ENCODE peak calls at places on chromosomes 6 and 20, in seven cellular contexts. V is GM06990; W is uterus; F is PC-3; G is activated CD8-positive, alpha-beta T cell treated with anti-CD3 and anti-CD28 coated beads for 36 hours; O is psoas muscle; M is neural crest cell. L is an unnamed sample.

GRCh38 chr20:45039470-45039811 is 61.5 kb downstream of the KCNS1 start:
- DNase-seq in V (no peak), W (no peak), F (no peak), G (no peak), O (no peak), M (no peak), L (no peak)

GRCh38 chr6:144908004-144908403 is 622.9 kb downstream of the UTRN start:
- DNase-seq in V (no peak), W (no peak), F (peak; percentile 22), G (no peak), O (no peak), M (no peak), L (no peak)

GRCh38 chr6:37702314-37702713 is 4.6 kb upstream of the MDGA1 start:
- DNase-seq in V (no peak), W (no peak), F (no peak), G (peak; percentile 32), O (no peak), M (no peak), L (no peak)

GRCh38 chr6:6519028-6519427 is 69.5 kb upstream of the LY86 start:
- DNase-seq in V (no peak), W (no peak), F (no peak), G (no peak), O (no peak), M (no peak), L (no peak)

GRCh38 chr6:115415378-115415777 is 645.3 kb downstream of the FRK start:
- DNase-seq in V (no peak), W (no peak), F (no peak), G (no peak), O (no peak), M (no peak), L (no peak)

GRCh38 chr6:156589281-156589680 is 187.9 kb upstream of the ARID1B start:
- DNase-seq in V (no peak), W (no peak), F (no peak), G (no peak), O (no peak), M (no peak), L (no peak)

GRCh38 chr6:53043626-53044025 is 21.6 kb upstream of the FBXO9 start:
- DNase-seq in V (no peak), W (no peak), F (peak; percentile 74), G (no peak), O (no peak), M (no peak), L (no peak)

GRCh38 chr6:147195987-147196386 is 8.2 kb upstream of the STXBP5 start:
- DNase-seq in V (no peak), W (no peak), F (no peak), G (no peak), O (no peak), M (no peak), L (no peak)

GRCh38 chr6:140653985-140654384 is 1279.5 kb upstream of the CITED2 start:
- DNase-seq in V (no peak), W (no peak), F (no peak), G (no peak), O (no peak), M (no peak), L (no peak)

GRCh38 chr6:148343383-148343782 is 745 bp downstream of the SASH1 start:
- DNase-seq in V (no peak), W (no peak), F (peak; percentile 49), G (no peak), O (no peak), M (no peak), L (no peak)

GRCh38 chr6:122730775-122731386 is 48.6 kb upstream of the FABP7 start:
- DNase-seq in V (no peak), W (no peak), F (peak; percentile 44), G (no peak), O (no peak), M (peak; percentile 17), L (no peak)

GRCh38 chr6:122722746-122723145 is 56.8 kb upstream of the FABP7 start:
- DNase-seq in V (no peak), W (no peak), F (no peak), G (no peak), O (no peak), M (no peak), L (no peak)

GRCh38 chr6:122730334-122730733 is 49.2 kb upstream of the FABP7 start:
- DNase-seq in V (no peak), W (no peak), F (no peak), G (no peak), O (no peak), M (no peak), L (no peak)

GRCh38 chr6:122726649-122727048 is 52.9 kb upstream of the FABP7 start:
- DNase-seq in V (no peak), W (no peak), F (peak; percentile 47), G (no peak), O (no peak), M (no peak), L (no peak)
- TF ChIP-seq CTCF in V (peak; percentile 67), W (no peak), F (peak; percentile 65), G (peak; percentile 41), O (peak; percentile 33), M (peak; percentile 65), L (peak; percentile 51)

DNA sequence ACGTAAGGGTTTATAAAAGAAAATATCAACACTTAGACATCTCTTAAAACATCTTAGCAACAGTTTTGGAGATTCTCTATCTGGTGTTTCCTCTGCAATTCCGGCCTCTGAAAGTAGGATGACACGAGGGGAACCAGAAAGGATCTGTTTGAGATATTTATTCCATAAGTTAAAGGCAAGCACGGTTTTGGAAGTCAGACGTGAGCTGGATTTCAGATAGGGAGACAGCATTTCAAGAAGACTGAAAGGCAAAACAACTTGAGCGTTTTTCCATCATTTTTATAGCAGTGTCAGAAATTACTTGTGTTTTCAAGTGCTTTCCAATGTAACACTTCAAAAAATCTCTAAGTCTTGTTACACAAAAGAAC is 52.9 kb upstream of the BTN3A2 start:
- DNase-seq in V (no peak), W (no peak), F (peak; percentile 18), G (no peak), O (no peak), M (no peak), L (no peak)
- TF ChIP-seq CTCF in V (no peak), W (no peak), F (no peak), G (no peak), O (no peak), M (no peak), L (no peak)

GRCh38 chr20:32578840-32579239 is 6.3 kb downstream of the NOL4L start:
- DNase-seq in V (no peak), W (no peak), F (no peak), G (no peak), O (no peak), M (no peak), L (no peak)

GRCh38 chr20:32576560-32576959 is 8.6 kb downstream of the NOL4L start:
- DNase-seq in V (no peak), W (no peak), F (no peak), G (no peak), O (no peak), M (no peak), L (no peak)

GRCh38 chr20:32577657-32578056 is 7.5 kb downstream of the NOL4L start:
- DNase-seq in V (no peak), W (no peak), F (no peak), G (no peak), O (no peak), M (no peak), L (no peak)

GRCh38 chr20:32575805-32576204 is 9.3 kb downstream of the NOL4L start:
- DNase-seq in V (no peak), W (no peak), F (no peak), G (no peak), O (no peak), M (no peak), L (no peak)

DNA sequence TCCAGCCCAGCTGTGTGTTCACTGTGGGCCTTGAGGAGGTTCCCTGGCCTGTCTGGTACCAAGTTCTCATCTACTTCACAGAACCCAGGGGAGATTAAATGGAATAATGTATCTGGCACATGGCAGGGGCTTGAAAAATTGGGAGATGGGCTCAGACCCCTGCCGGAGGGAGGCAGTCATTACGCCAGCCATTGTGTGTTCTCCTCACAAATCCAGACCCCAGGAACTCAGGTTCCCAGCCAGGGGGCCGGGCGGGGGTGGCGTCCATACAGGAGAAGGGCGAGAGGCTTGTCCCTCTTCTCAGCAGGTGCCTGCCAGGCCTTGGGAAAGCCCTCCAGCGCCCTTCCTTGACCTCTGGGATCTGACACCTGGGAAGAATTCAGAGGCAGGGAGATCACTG is 8.1 kb downstream of the NOL4L start:
- DNase-seq in V (no peak), W (no peak), F (no peak), G (no peak), O (no peak), M (no peak), L (no peak)
- TF ChIP-seq CTCF in V (no peak), W (no peak), F (no peak), G (no peak), O (no peak), M (peak; percentile 54), L (no peak)

GRCh38 chr6:25623874-25624273 is 28.1 kb upstream of the SCGN start:
- DNase-seq in V (no peak), W (no peak), F (no peak), G (no peak), O (no peak), M (no peak), L (no peak)

GRCh38 chr6:25627001-25627400 is 25.0 kb upstream of the SCGN start:
- DNase-seq in V (no peak), W (no peak), F (no peak), G (no peak), O (no peak), M (no peak), L (no peak)

GRCh38 chr6:25630508-25631229 is 21.3 kb upstream of the SCGN start:
- DNase-seq in V (no peak), W (no peak), F (no peak), G (no peak), O (no peak), M (no peak), L (no peak)

GRCh38 chr6:25628471-25629201 is 23.4 kb upstream of the SCGN start:
- DNase-seq in V (no peak), W (no peak), F (no peak), G (no peak), O (no peak), M (no peak), L (no peak)

DNA sequence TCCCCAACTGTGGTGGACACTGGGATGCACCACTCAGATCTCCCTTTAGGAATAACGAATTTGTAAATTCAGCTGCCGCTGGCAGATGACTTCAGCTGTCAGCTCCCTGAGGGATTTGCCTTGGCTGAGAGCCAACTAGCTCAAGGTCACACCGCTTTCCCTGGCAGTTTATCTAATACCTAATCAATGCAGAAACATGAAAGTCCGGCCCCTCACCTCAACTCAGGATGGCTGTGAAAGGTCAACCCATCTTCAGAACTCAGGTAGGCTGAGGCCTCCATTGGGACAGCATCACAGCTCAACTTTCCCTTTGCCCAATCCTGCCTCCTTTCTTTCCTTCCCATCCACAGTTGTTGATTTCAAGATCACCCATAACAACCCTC is 22.8 kb upstream of the SCGN start:
- DNase-seq in V (no peak), W (no peak), F (no peak), G (no peak), O (no peak), M (no peak), L (no peak)
- TF ChIP-seq CTCF in V (no peak), W (no peak), F (no peak), G (no peak), O (no peak), M (no peak), L (no peak)

DNA sequence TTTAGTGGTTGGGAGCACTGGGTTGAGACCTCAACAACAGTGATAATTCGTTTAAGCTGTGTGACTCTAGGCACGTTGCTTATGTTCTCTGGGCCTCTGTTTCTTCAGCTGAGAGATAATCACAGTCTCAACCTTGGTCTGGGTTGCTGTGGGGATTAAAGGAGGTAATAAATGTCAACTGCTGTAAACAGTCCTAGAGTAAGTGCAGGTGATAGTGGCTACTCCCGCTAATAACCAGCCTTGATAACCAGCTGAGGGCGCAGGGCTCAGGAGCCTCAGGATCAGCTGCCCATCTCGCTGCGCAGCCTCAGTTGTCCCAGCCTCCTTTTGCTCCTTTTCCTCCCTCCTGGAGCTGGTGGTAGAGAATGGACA is 58.0 kb downstream of the JARID2 start:
- DNase-seq in V (no peak), W (no peak), F (no peak), G (no peak), O (no peak), M (no peak), L (no peak)
- TF ChIP-seq CTCF in V (no peak), W (no peak), F (no peak), G (no peak), O (no peak), M (no peak), L (no peak)